ENCODE peak calls at places on chromosomes 11 and 22, in ten cellular contexts. R, P, N, E, X, T, K, L, D and A are unnamed samples.

GRCh38 chr22:29117799-29118477 is 45.1 kb downstream of the KREMEN1 start:
- DNase-seq in R (no peak), P (no peak), N (peak), E (no peak), X (no peak), T (no peak), K (no peak), L (no peak), D (no peak), A (no peak)

GRCh38 chr11:36069576-36070214 is 125.8 kb downstream of the LDLRAD3 start:
- DNase-seq in R (no peak), P (no peak), N (no peak), E (no peak), X (no peak), T (no peak), K (peak), L (no peak), D (no peak), A (no peak)

GRCh38 chr11:114259551-114259983 is 36.6 kb upstream of the NNMT start:
- DNase-seq in R (no peak), P (no peak), N (no peak), E (no peak), X (no peak), T (no peak), K (no peak), L (no peak), D (no peak), A (no peak)

GRCh38 chr11:14904745-14905103 is 12.7 kb upstream of the CYP2R1 start:
- DNase-seq in R (peak), P (peak), N (peak), E (peak), X (no peak), T (peak), K (no peak), L (peak), D (no peak), A (peak)

GRCh38 chr22:29734853-29735252 is 15.1 kb downstream of the CABP7 start:
- DNase-seq in R (no peak), P (no peak), N (no peak), E (no peak), X (no peak), T (no peak), K (no peak), L (no peak), D (no peak), A (no peak)

GRCh38 chr11:88039512-88040496 is 135.4 kb downstream of the RAB38 start:
- DNase-seq in R (no peak), P (no peak), N (no peak), E (no peak), X (no peak), T (no peak), K (no peak), L (no peak), D (no peak), A (no peak)

GRCh38 chr11:78961186-78961782 is 386.6 kb upstream of the NARS2 start:
- DNase-seq in R (no peak), P (no peak), N (peak), E (no peak), X (peak), T (no peak), K (peak), L (no peak), D (no peak), A (no peak)

GRCh38 chr11:79708319-79708928 is 267.6 kb upstream of the TENM4 start:
- DNase-seq in R (no peak), P (no peak), N (peak), E (no peak), X (peak), T (no peak), K (peak), L (no peak), D (no peak), A (no peak)

GRCh38 chr11:112100457-112100856 is 13.8 kb downstream of the SDHD start:
- DNase-seq in R (no peak), P (no peak), N (peak), E (no peak), X (no peak), T (no peak), K (no peak), L (no peak), D (no peak), A (no peak)

GRCh38 chr11:27381238-27381666 is 18.2 kb upstream of the CCDC34 start:
- DNase-seq in R (no peak), P (no peak), N (no peak), E (no peak), X (no peak), T (no peak), K (no peak), L (no peak), D (no peak), A (no peak)

GRCh38 chr22:48824673-48825651 is 1002.7 kb downstream of the BRD1 start:
- DNase-seq in R (peak), P (no peak), N (no peak), E (no peak), X (no peak), T (peak), K (no peak), L (no peak), D (no peak), A (peak)

GRCh38 chr11:86978756-86979608 is 23.8 kb upstream of the FZD4 start:
- DNase-seq in R (no peak), P (no peak), N (peak), E (no peak), X (peak), T (no peak), K (peak), L (no peak), D (no peak), A (no peak)
- H3K27ac ChIP-seq in R (no peak), P (no peak), N (no peak), E (no peak), X (no peak), T (no peak), K (no peak), L (no peak), D (no peak), A (no peak)

GRCh38 chr11:85685820-85686459 is at the start of gene CCDC89:
- DNase-seq in R (peak), P (peak), N (peak), E (no peak), X (no peak), T (peak), K (peak), L (no peak), D (peak), A (peak)
- H3K27ac ChIP-seq in R (peak), P (peak), N (peak), E (no peak), X (no peak), T (peak), K (no peak), L (no peak), D (peak), A (peak)

GRCh38 chr11:69418576-69419296 is 62.7 kb upstream of the LINC01488 start:
- DNase-seq in R (peak), P (no peak), N (no peak), E (no peak), X (no peak), T (no peak), K (no peak), L (no peak), D (no peak), A (no peak)

GRCh38 chr11:69416746-69417145 is 64.7 kb upstream of the LINC01488 start:
- DNase-seq in R (no peak), P (no peak), N (no peak), E (no peak), X (no peak), T (no peak), K (no peak), L (no peak), D (no peak), A (no peak)

GRCh38 chr11:69416123-69416475 is 65.4 kb upstream of the LINC01488 start:
- DNase-seq in R (peak), P (no peak), N (no peak), E (no peak), X (no peak), T (no peak), K (no peak), L (no peak), D (no peak), A (no peak)

GRCh38 chr11:69415411-69416122 is 65.9 kb upstream of the LINC01488 start:
- DNase-seq in R (peak), P (no peak), N (no peak), E (no peak), X (no peak), T (no peak), K (no peak), L (no peak), D (no peak), A (no peak)

GRCh38 chr11:69417211-69418085 is 64.0 kb upstream of the LINC01488 start:
- DNase-seq in R (peak), P (no peak), N (no peak), E (no peak), X (no peak), T (no peak), K (no peak), L (no peak), D (no peak), A (no peak)
- H3K27ac ChIP-seq in R (no peak), P (no peak), N (no peak), E (no peak), X (no peak), T (no peak), K (no peak), L (no peak), D (peak), A (no peak)

DNA sequence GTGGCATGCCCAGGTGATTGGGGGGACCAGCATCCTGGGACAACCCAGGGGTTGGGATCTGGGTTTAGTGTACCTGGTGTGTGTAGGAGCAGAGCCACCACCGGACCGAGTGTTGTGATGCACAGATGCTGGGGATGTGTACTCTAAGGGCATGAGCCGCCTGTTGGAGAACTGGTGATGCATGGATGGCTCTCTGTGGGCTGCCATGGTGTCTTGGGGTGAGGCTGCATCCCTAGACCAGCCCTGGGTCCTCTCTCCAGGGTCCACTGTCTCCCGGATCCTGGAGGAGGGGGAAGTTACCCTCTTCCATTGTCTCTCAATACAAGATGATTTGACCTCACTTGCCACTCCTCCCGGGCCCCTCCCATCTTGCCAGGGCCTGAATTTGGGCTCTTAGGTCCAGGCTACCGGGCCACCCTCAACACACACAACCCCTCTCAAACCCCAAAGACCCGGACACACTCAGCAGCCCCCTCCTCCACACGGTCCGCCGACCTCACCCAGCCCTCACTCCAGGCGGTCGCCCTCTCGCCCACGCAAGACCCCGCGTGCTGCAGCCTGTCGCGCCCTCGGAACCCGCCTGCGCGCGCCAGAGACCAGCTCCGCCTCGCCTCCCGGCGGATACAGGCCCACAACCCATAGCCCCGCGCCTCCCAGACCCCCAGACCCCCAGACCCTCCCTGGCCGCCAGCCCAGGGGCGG is 578 bp downstream of the LRRC75B start:
- DNase-seq in R (no peak), P (no peak), N (no peak), E (no peak), X (peak), T (no peak), K (no peak), L (no peak), D (no peak), A (no peak)
- H3K27ac ChIP-seq in R (peak), P (peak), N (peak), E (no peak), X (peak), T (peak), K (no peak), L (no peak), D (peak), A (peak)